ENCODE peak calls at places on chromosomes 7 and 10, in four cellular contexts. J is HCT116, B is K562, G is HepG2. O is an unnamed sample.

GRCh38 chr7:137935849-137936508 is 65.9 kb downstream of the CREB3L2 start:
- DNase-seq in B (peak; percentile 61), J (no peak), G (no peak), O (no peak)

GRCh38 chr10:67669978-67670377 is 26.0 kb downstream of the CTNNA3 start:
- DNase-seq in G (no peak), J (no peak), B (no peak), O (no peak)

GRCh38 chr7:10474048-10474447 is 499.6 kb upstream of the PHF14 start:
- DNase-seq in G (peak; percentile 2), B (no peak), J (no peak), O (no peak)

GRCh38 chr10:3692331-3692860 is 92.6 kb downstream of the KLF6 start:
- DNase-seq in G (no peak), J (no peak), B (no peak), O (no peak)

GRCh38 chr7:133735222-133735621 is 391.9 kb upstream of the LRGUK start:
- DNase-seq in G (no peak), B (no peak), J (no peak), O (no peak)

GRCh38 chr7:66326501-66327180 is 121.5 kb downstream of the TPST1 start:
- DNase-seq in G (no peak), B (no peak), J (no peak), O (no peak)

GRCh38 chr10:91022924-91023707 is 102.2 kb upstream of the ANKRD1 start:
- DNase-seq in J (no peak), B (no peak), G (no peak), O (no peak)

GRCh38 chr10:99730026-99730425 is 1.9 kb downstream of the COX15 start:
- DNase-seq in G (no peak), B (no peak), J (no peak), O (no peak)

GRCh38 chr7:135074096-135074495 is 73.8 kb upstream of the TMEM140 start:
- DNase-seq in G (no peak), B (no peak), J (no peak), O (no peak)

GRCh38 chr7:54813398-54813797 is 54.4 kb upstream of the SEC61G start:
- DNase-seq in B (no peak), J (no peak), G (no peak), O (no peak)

GRCh38 chr10:15253951-15254807 is 85.7 kb upstream of the NMT2 start:
- DNase-seq in B (no peak), G (no peak), J (no peak), O (no peak)

GRCh38 chr7:77626515-77627306 is 69.5 kb upstream of the RSBN1L start:
- DNase-seq in B (no peak), G (no peak), J (no peak), O (no peak)

GRCh38 chr10:122254831-122255230 is 16.3 kb upstream of the BTBD16 start:
- DNase-seq in G (no peak), J (no peak), B (no peak), O (no peak)

GRCh38 chr7:159025161-159025779 is 119.4 kb downstream of the VIPR2 start:
- DNase-seq in G (no peak), B (no peak), J (no peak), O (no peak)

GRCh38 chr10:94757916-94758315 is 4.6 kb upstream of the CYP2C19 start:
- DNase-seq in G (no peak), B (no peak), J (no peak), O (no peak)

GRCh38 chr10:14254368-14254767 is 76.4 kb downstream of the FRMD4A start:
- DNase-seq in B (no peak), G (no peak), J (no peak), O (no peak)

GRCh38 chr10:45602082-45602730 is 70.4 kb downstream of the ZFAND4 start:
- DNase-seq in B (no peak), J (no peak), G (no peak), O (no peak)

GRCh38 chr10:30491204-30491603 is 57.2 kb downstream of the MAP3K8 start:
- DNase-seq in B (no peak), G (no peak), J (no peak), O (no peak)

GRCh38 chr7:93178213-93178612 is 30.0 kb upstream of the SAMD9L start:
- DNase-seq in G (no peak), B (peak; percentile 25), J (no peak), O (no peak)

GRCh38 chr10:21547246-21547645 is 13.2 kb downstream of the MLLT10 start:
- DNase-seq in B (no peak), J (no peak), G (no peak), O (no peak)

GRCh38 chr7:125358551-125359167 is 429.0 kb upstream of the POT1 start:
- DNase-seq in B (no peak), G (no peak), J (no peak), O (no peak)

GRCh38 chr7:14191686-14192098 is 202.2 kb upstream of the ETV1 start:
- DNase-seq in J (peak; percentile 12), B (no peak), G (no peak), O (peak; percentile 35)

GRCh38 chr7:540579-540978 is 20.9 kb upstream of the PDGFA start:
- DNase-seq in J (no peak), B (no peak), G (no peak), O (no peak)

GRCh38 chr10:5092375-5092774 is 1.8 kb upstream of the AKR1C3 start:
- DNase-seq in J (no peak), G (no peak), B (no peak), O (no peak)

GRCh38 chr10:35331894-35332640 is 4.2 kb upstream of the CCNY start:
- DNase-seq in G (peak; percentile 66), B (no peak), J (peak; percentile 82), O (peak; percentile 85)

GRCh38 chr7:5423844-5424688 is 432 bp upstream of the TNRC18 start:
- DNase-seq in B (peak; percentile 97), G (peak; percentile 95), J (peak; percentile 99), O (peak; percentile 95)

GRCh38 chr10:14507156-14507555 is 176.4 kb upstream of the FRMD4A start:
- DNase-seq in G (no peak), J (no peak), B (no peak), O (no peak)

GRCh38 chr7:11486271-11486670 is 345.7 kb downstream of the THSD7A start:
- DNase-seq in J (no peak), G (no peak), B (no peak), O (no peak)

GRCh38 chr7:12826079-12826478 is 138.6 kb downstream of the ARL4A start:
- DNase-seq in J (no peak), B (no peak), G (no peak), O (no peak)

GRCh38 chr7:22443370-22444180 is 56.4 kb downstream of the STEAP1B start:
- DNase-seq in B (peak; percentile 42), G (peak; percentile 95), J (no peak), O (no peak)

GRCh38 chr7:70060298-70061068 is 462.2 kb downstream of the AUTS2 start:
- DNase-seq in J (no peak), G (no peak), B (no peak), O (no peak)

GRCh38 chr10:17199351-17199804 is 2.1 kb downstream of the TRDMT1 start:
- DNase-seq in J (no peak), G (no peak), B (peak; percentile 34), O (no peak)

GRCh38 chr7:151020231-151020630 is 4.1 kb downstream of the ATG9B start:
- DNase-seq in G (no peak), B (no peak), J (no peak), O (no peak)

GRCh38 chr10:73039635-73040034 is 57.0 kb downstream of the P4HA1 start:
- DNase-seq in G (no peak), J (no peak), B (no peak), O (no peak)

GRCh38 chr10:24229909-24230308 is 21.0 kb downstream of the KIAA1217 start:
- DNase-seq in G (no peak), J (no peak), B (no peak), O (no peak)

GRCh38 chr7:101124376-101125056 is 2.4 kb upstream of the SERPINE1 start:
- DNase-seq in J (no peak), B (no peak), G (peak; percentile 84), O (no peak)
- TF ChIP-seq SIN3A in J (no peak), B (no peak), G (no peak), O (no peak)

DNA sequence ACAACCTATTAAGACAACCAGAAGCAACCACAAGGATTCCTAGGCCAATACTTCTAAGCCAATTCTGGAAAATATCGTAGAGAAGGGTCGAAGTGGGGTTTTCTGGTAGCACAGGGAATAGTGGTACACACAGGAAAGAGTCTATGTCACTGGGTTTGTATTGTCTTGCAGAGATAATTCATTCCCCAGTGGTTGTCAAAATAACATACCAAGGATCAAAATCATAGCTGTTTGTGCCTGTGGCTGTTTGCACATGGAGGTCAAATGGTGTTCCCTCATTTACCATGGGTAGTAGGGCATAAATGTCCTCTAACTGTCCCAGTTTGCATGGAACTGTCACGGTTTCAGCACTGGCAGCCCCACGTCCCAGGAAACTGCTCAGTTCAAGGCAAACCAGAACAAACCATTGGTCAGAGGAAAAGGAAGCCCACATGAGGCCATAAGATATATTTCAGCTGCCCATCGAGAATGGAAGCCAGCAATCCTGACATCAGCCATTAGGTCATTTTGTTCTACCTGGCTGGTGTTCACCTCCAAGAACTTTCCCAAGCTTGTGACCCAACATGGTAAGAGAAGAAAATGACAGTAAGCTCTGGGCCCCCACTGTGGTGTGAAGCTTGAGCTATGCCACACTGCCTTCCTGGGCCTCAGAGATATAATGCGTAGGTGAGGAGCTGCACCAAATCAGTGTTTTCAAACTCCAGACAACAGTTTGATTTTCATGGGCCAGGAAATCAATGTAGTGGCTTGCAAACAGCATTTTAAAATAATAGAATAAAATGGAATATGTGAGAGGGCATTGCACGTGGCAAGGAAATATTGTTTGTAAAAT is 53.9 kb upstream of the NFE2L3 start:
- DNase-seq in J (no peak), B (no peak), G (no peak), O (no peak)
- TF ChIP-seq TCF7L2 in J (no peak), B (no peak), G (no peak), O (no peak)

GRCh38 chr7:142375710-142376313 is 118.0 kb upstream of the PRSS58 start:
- DNase-seq in G (no peak), J (peak; percentile 10), B (peak; percentile 34), O (no peak)
- TF ChIP-seq SIN3A in G (no peak), J (no peak), B (no peak), O (no peak)

DNA sequence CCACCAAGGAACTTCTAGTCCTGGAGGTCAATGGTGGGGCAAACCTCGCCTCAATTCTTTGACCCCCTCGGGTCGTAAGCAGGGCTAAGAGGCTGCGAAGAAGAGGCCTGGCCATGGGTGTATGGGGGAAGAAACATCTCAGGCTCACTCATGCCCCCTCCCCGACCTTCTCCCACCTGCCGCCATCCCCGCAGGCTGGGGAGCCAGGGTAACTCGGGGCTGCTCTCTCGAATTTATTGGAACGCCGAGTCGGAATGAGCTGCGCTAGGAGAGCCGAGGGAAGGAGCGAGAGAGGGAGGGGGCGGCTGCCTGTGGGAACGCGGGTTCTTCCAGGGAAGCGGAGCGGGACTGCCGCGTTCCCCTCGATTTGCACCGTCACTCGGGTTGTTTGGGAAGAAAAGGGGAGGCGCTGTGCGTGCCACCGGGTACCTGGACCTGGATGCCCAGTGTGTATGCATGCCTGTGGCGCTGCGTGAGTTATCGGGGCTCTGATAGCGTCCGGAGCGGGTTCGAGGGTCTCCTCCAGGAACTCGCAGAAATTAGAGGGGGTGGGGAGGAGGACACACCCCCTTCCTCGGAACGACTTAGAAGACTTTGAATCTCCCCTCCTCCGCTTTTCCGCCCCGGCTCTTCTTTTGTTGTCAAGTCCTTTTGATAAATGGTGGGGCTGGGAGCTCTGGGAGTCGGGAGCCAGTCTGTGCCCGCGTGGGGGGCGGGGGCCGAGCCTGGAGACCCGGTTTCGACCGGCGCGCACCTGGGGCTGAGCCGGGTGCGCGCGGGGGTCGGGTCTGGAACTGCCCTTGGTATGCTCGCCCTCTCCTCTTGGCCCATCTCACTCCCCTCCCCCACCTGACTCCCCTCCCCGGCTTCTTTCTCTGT is 1.8 kb upstream of the ZNF503 start:
- DNase-seq in G (peak; percentile 18), J (no peak), B (no peak), O (no peak)
- TF ChIP-seq TCF7L2 in G (no peak), J (peak; percentile 43), B (no peak), O (peak; percentile 12)

O was measured in Panc1.